ENCODE peak calls at places on chromosomes 5 and 9, in seven cellular contexts. One of them, this sample, is unnamed.

GRCh38 chr5:169805527-169805934 is 168.5 kb downstream of the DOCK2 start:
- DNase-seq in BE2C: no peak
- DNase-seq in mesothelial cell of epicardium: no peak
- DNase-seq in heart left ventricle: no peak
- DNase-seq in CD8-positive, alpha-beta T cell: no peak
- DNase-seq in AG04450: no peak
- DNase-seq in A549: no peak
- DNase-seq in this sample: no peak

GRCh38 chr5:54442271-54442670 is 13.2 kb upstream of the HSPB3 start:
- DNase-seq in BE2C: no peak
- DNase-seq in mesothelial cell of epicardium: no peak
- DNase-seq in heart left ventricle: no peak
- DNase-seq in CD8-positive, alpha-beta T cell: no peak
- DNase-seq in AG04450: no peak
- DNase-seq in A549: no peak
- DNase-seq in this sample: peak; percentile 57

GRCh38 chr9:28378236-28378635 is 805.0 kb upstream of the C9orf72 start:
- DNase-seq in BE2C: no peak
- DNase-seq in mesothelial cell of epicardium: no peak
- DNase-seq in heart left ventricle: no peak
- DNase-seq in CD8-positive, alpha-beta T cell: no peak
- DNase-seq in AG04450: no peak
- DNase-seq in A549: no peak
- DNase-seq in this sample: no peak

GRCh38 chr9:113737414-113738271 is 138.5 kb upstream of the ZNF618 start:
- DNase-seq in BE2C: peak; percentile 66
- DNase-seq in mesothelial cell of epicardium: peak; percentile 69
- DNase-seq in heart left ventricle: no peak
- DNase-seq in CD8-positive, alpha-beta T cell: no peak
- DNase-seq in AG04450: peak; percentile 1
- DNase-seq in A549: peak; percentile 70
- DNase-seq in this sample: peak; percentile 17

GRCh38 chr5:72121753-72122445 is 14.6 kb downstream of the MAP1B start:
- DNase-seq in BE2C: no peak
- DNase-seq in mesothelial cell of epicardium: no peak
- DNase-seq in heart left ventricle: no peak
- DNase-seq in CD8-positive, alpha-beta T cell: no peak
- DNase-seq in AG04450: no peak
- DNase-seq in A549: no peak
- DNase-seq in this sample: no peak

GRCh38 chr5:118862596-118862995 is 125.8 kb downstream of the DTWD2 start:
- DNase-seq in BE2C: no peak
- DNase-seq in mesothelial cell of epicardium: no peak
- DNase-seq in heart left ventricle: no peak
- DNase-seq in CD8-positive, alpha-beta T cell: no peak
- DNase-seq in AG04450: no peak
- DNase-seq in A549: no peak
- DNase-seq in this sample: peak; percentile 42

GRCh38 chr5:350355-350754 is 28.8 kb downstream of the AHRR start:
- DNase-seq in BE2C: no peak
- DNase-seq in mesothelial cell of epicardium: no peak
- DNase-seq in heart left ventricle: no peak
- DNase-seq in CD8-positive, alpha-beta T cell: no peak
- DNase-seq in AG04450: no peak
- DNase-seq in A549: peak; percentile 18
- DNase-seq in this sample: no peak

GRCh38 chr5:132259061-132259851 is 1.8 kb downstream of the PDLIM4 start:
- DNase-seq in BE2C: peak; percentile 91
- DNase-seq in mesothelial cell of epicardium: peak; percentile 62
- DNase-seq in heart left ventricle: peak; percentile 78
- DNase-seq in CD8-positive, alpha-beta T cell: no peak
- DNase-seq in AG04450: peak; percentile 74
- DNase-seq in A549: no peak
- DNase-seq in this sample: peak; percentile 77

GRCh38 chr5:10705736-10706135 is 55.3 kb downstream of the DAP start:
- DNase-seq in BE2C: no peak
- DNase-seq in mesothelial cell of epicardium: no peak
- DNase-seq in heart left ventricle: no peak
- DNase-seq in CD8-positive, alpha-beta T cell: no peak
- DNase-seq in AG04450: no peak
- DNase-seq in A549: no peak
- DNase-seq in this sample: peak; percentile 99

GRCh38 chr5:134289509-134290113 is 63.7 kb upstream of the PPP2CA start:
- DNase-seq in BE2C: peak; percentile 66
- DNase-seq in mesothelial cell of epicardium: no peak
- DNase-seq in heart left ventricle: no peak
- DNase-seq in CD8-positive, alpha-beta T cell: no peak
- DNase-seq in AG04450: peak; percentile 65
- DNase-seq in A549: peak; percentile 87
- DNase-seq in this sample: no peak

GRCh38 chr5:1797109-1797800 is 2.4 kb downstream of the MRPL36 start:
- DNase-seq in BE2C: no peak
- DNase-seq in mesothelial cell of epicardium: no peak
- DNase-seq in heart left ventricle: no peak
- DNase-seq in CD8-positive, alpha-beta T cell: no peak
- DNase-seq in AG04450: no peak
- DNase-seq in A549: no peak
- DNase-seq in this sample: no peak

GRCh38 chr5:57618767-57619381 is 136.3 kb upstream of the ACTBL2 start:
- DNase-seq in BE2C: no peak
- DNase-seq in mesothelial cell of epicardium: no peak
- DNase-seq in heart left ventricle: no peak
- DNase-seq in CD8-positive, alpha-beta T cell: no peak
- DNase-seq in AG04450: no peak
- DNase-seq in A549: no peak
- DNase-seq in this sample: no peak

GRCh38 chr9:125296843-125297372 is 35.3 kb downstream of the GAPVD1 start:
- DNase-seq in BE2C: no peak
- DNase-seq in mesothelial cell of epicardium: no peak
- DNase-seq in heart left ventricle: no peak
- DNase-seq in CD8-positive, alpha-beta T cell: no peak
- DNase-seq in AG04450: no peak
- DNase-seq in A549: peak; percentile 83
- DNase-seq in this sample: no peak

GRCh38 chr9:111731916-111732315 is 62.8 kb downstream of the SHOC1 start:
- DNase-seq in BE2C: no peak
- DNase-seq in mesothelial cell of epicardium: no peak
- DNase-seq in heart left ventricle: no peak
- DNase-seq in CD8-positive, alpha-beta T cell: no peak
- DNase-seq in AG04450: no peak
- DNase-seq in A549: no peak
- DNase-seq in this sample: peak; percentile 70

GRCh38 chr5:159096555-159097460 is 2.9 kb downstream of the EBF1 start:
- DNase-seq in BE2C: no peak
- DNase-seq in mesothelial cell of epicardium: no peak
- DNase-seq in heart left ventricle: no peak
- DNase-seq in CD8-positive, alpha-beta T cell: no peak
- DNase-seq in AG04450: no peak
- DNase-seq in A549: no peak
- DNase-seq in this sample: no peak

GRCh38 chr9:928363-929042 is 48.0 kb upstream of the DMRT3 start:
- DNase-seq in BE2C: no peak
- DNase-seq in mesothelial cell of epicardium: no peak
- DNase-seq in heart left ventricle: no peak
- DNase-seq in CD8-positive, alpha-beta T cell: no peak
- DNase-seq in AG04450: no peak
- DNase-seq in A549: peak; percentile 48
- DNase-seq in this sample: no peak

GRCh38 chr5:127761869-127762268 is 58.7 kb downstream of the CCDC192 start:
- DNase-seq in BE2C: no peak
- DNase-seq in mesothelial cell of epicardium: no peak
- DNase-seq in heart left ventricle: no peak
- DNase-seq in CD8-positive, alpha-beta T cell: no peak
- DNase-seq in AG04450: no peak
- DNase-seq in A549: no peak
- DNase-seq in this sample: no peak

GRCh38 chr9:37198831-37199230 is 78.5 kb downstream of the ZCCHC7 start:
- DNase-seq in BE2C: no peak
- DNase-seq in mesothelial cell of epicardium: no peak
- DNase-seq in heart left ventricle: no peak
- DNase-seq in CD8-positive, alpha-beta T cell: no peak
- DNase-seq in AG04450: no peak
- DNase-seq in A549: no peak
- DNase-seq in this sample: no peak

GRCh38 chr9:83538172-83538889 is at the start of gene FRMD3:
- DNase-seq in BE2C: peak; percentile 95
- DNase-seq in mesothelial cell of epicardium: peak; percentile 80
- DNase-seq in heart left ventricle: peak; percentile 94
- DNase-seq in CD8-positive, alpha-beta T cell: no peak
- DNase-seq in AG04450: no peak
- DNase-seq in A549: peak; percentile 82
- DNase-seq in this sample: peak; percentile 10

GRCh38 chr9:89317282-89317681 is 1.0 kb upstream of the SECISBP2 start:
- DNase-seq in BE2C: no peak
- DNase-seq in mesothelial cell of epicardium: no peak
- DNase-seq in heart left ventricle: no peak
- DNase-seq in CD8-positive, alpha-beta T cell: no peak
- DNase-seq in AG04450: no peak
- DNase-seq in A549: no peak
- DNase-seq in this sample: no peak

GRCh38 chr5:90898330-90899013 is 339.9 kb downstream of the ADGRV1 start:
- DNase-seq in BE2C: no peak
- DNase-seq in mesothelial cell of epicardium: no peak
- DNase-seq in heart left ventricle: no peak
- DNase-seq in CD8-positive, alpha-beta T cell: no peak
- DNase-seq in AG04450: no peak
- DNase-seq in A549: no peak
- DNase-seq in this sample: peak; percentile 53

GRCh38 chr9:83937861-83938455 is 16.7 kb upstream of the KIF27 start:
- DNase-seq in BE2C: peak; percentile 16
- DNase-seq in mesothelial cell of epicardium: no peak
- DNase-seq in heart left ventricle: no peak
- DNase-seq in CD8-positive, alpha-beta T cell: no peak
- DNase-seq in AG04450: no peak
- DNase-seq in A549: peak; percentile 70
- DNase-seq in this sample: no peak

GRCh38 chr5:129506092-129506491 is 46.0 kb downstream of the ADAMTS19 start:
- DNase-seq in BE2C: no peak
- DNase-seq in mesothelial cell of epicardium: no peak
- DNase-seq in heart left ventricle: no peak
- DNase-seq in CD8-positive, alpha-beta T cell: no peak
- DNase-seq in AG04450: no peak
- DNase-seq in A549: no peak
- DNase-seq in this sample: peak; percentile 42

GRCh38 chr5:43075319-43076293 is 35.5 kb upstream of the ANXA2R start:
- DNase-seq in BE2C: no peak
- DNase-seq in mesothelial cell of epicardium: no peak
- DNase-seq in heart left ventricle: no peak
- DNase-seq in CD8-positive, alpha-beta T cell: no peak
- DNase-seq in AG04450: no peak
- DNase-seq in A549: no peak
- DNase-seq in this sample: no peak

GRCh38 chr5:160956011-160956410 is 104.0 kb upstream of the ATP10B start:
- DNase-seq in BE2C: no peak
- DNase-seq in mesothelial cell of epicardium: no peak
- DNase-seq in heart left ventricle: no peak
- DNase-seq in CD8-positive, alpha-beta T cell: no peak
- DNase-seq in AG04450: no peak
- DNase-seq in A549: no peak
- DNase-seq in this sample: no peak

GRCh38 chr5:1478333-1478732 is 33.1 kb upstream of the SLC6A3 start:
- DNase-seq in BE2C: no peak
- DNase-seq in mesothelial cell of epicardium: no peak
- DNase-seq in heart left ventricle: peak; percentile 52
- DNase-seq in CD8-positive, alpha-beta T cell: no peak
- DNase-seq in AG04450: no peak
- DNase-seq in A549: no peak
- DNase-seq in this sample: no peak

GRCh38 chr5:136197462-136198142 is 4.6 kb upstream of the SMIM32 start:
- DNase-seq in BE2C: no peak
- DNase-seq in mesothelial cell of epicardium: peak; percentile 29
- DNase-seq in heart left ventricle: no peak
- DNase-seq in CD8-positive, alpha-beta T cell: no peak
- DNase-seq in AG04450: no peak
- DNase-seq in A549: no peak
- DNase-seq in this sample: no peak

DNA sequence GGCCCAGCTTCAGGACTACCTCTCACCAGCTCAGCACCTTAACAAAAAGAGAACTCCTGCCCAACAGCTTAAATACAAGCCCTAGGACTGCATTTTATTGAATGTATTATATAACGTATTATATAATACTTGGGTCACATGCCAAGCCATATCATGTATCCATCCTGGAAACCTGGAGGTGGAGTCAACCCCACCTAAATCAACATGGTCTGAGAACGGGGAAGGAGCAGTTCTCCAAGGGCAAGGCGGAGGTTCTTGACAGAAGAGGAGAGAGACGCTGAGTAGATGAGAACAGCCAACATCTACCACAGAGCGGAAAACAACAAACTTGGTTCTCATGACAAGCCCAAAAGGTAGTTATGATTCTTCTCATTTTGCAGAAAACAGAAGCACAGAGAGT is 163.4 kb downstream of the FGF18 start:
- DNase-seq in BE2C: no peak
- DNase-seq in mesothelial cell of epicardium: no peak
- DNase-seq in heart left ventricle: no peak
- DNase-seq in CD8-positive, alpha-beta T cell: no peak
- DNase-seq in AG04450: no peak
- DNase-seq in A549: no peak
- DNase-seq in this sample: no peak
- TF ChIP-seq CTCF in BE2C: no peak
- TF ChIP-seq CTCF in mesothelial cell of epicardium: no peak
- TF ChIP-seq CTCF in heart left ventricle: no peak
- TF ChIP-seq CTCF in CD8-positive, alpha-beta T cell: no peak
- TF ChIP-seq CTCF in AG04450: no peak
- TF ChIP-seq CTCF in A549: no peak
- TF ChIP-seq CTCF in this sample: no peak

GRCh38 chr5:111461261-111461671 is 51.1 kb downstream of the STARD4 start:
- DNase-seq in BE2C: peak; percentile 75
- DNase-seq in mesothelial cell of epicardium: no peak
- DNase-seq in heart left ventricle: no peak
- DNase-seq in CD8-positive, alpha-beta T cell: no peak
- DNase-seq in AG04450: no peak
- DNase-seq in A549: peak; percentile 40
- DNase-seq in this sample: peak; percentile 55
- TF ChIP-seq CTCF in BE2C: peak; percentile 97
- TF ChIP-seq CTCF in mesothelial cell of epicardium: no peak
- TF ChIP-seq CTCF in heart left ventricle: no peak
- TF ChIP-seq CTCF in CD8-positive, alpha-beta T cell: no peak
- TF ChIP-seq CTCF in AG04450: peak; percentile 45
- TF ChIP-seq CTCF in A549: peak; percentile 47
- TF ChIP-seq CTCF in this sample: peak; percentile 70

DNA sequence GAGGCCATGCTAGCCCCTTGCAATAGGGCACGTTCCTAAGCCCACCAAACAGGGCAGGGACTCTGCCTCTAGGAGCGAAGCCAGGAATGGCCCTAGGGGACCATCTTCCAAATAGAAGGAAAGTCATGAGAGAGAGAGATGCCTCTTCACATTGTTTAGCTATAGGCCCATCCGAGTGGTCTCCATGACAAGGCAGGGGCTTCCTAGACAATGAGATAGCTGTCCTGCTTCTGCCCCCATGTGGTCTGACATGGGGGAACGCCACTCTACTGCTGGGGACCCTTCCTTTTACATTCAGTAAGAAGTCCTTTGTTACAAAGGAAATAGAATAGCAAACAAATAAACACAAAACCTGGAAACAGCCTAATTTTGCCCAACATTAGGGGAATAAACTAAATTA is 17.9 kb upstream of the KIF4B start:
- DNase-seq in BE2C: peak; percentile 25
- DNase-seq in mesothelial cell of epicardium: no peak
- DNase-seq in heart left ventricle: no peak
- DNase-seq in CD8-positive, alpha-beta T cell: no peak
- DNase-seq in AG04450: no peak
- DNase-seq in A549: no peak
- DNase-seq in this sample: no peak
- TF ChIP-seq CTCF in BE2C: peak; percentile 53
- TF ChIP-seq CTCF in mesothelial cell of epicardium: no peak
- TF ChIP-seq CTCF in heart left ventricle: no peak
- TF ChIP-seq CTCF in CD8-positive, alpha-beta T cell: no peak
- TF ChIP-seq CTCF in AG04450: no peak
- TF ChIP-seq CTCF in A549: no peak
- TF ChIP-seq CTCF in this sample: peak; percentile 8

GRCh38 chr5:100790170-100790665 is 112.9 kb downstream of the ST8SIA4 start:
- DNase-seq in BE2C: peak; percentile 28
- DNase-seq in mesothelial cell of epicardium: no peak
- DNase-seq in heart left ventricle: no peak
- DNase-seq in CD8-positive, alpha-beta T cell: no peak
- DNase-seq in AG04450: no peak
- DNase-seq in A549: peak; percentile 33
- DNase-seq in this sample: no peak
- TF ChIP-seq CTCF in BE2C: peak; percentile 35
- TF ChIP-seq CTCF in mesothelial cell of epicardium: no peak
- TF ChIP-seq CTCF in heart left ventricle: peak; percentile 31
- TF ChIP-seq CTCF in CD8-positive, alpha-beta T cell: no peak
- TF ChIP-seq CTCF in AG04450: no peak
- TF ChIP-seq CTCF in A549: peak; percentile 46
- TF ChIP-seq CTCF in this sample: no peak